ENCODE peak calls at places on chromosomes 5 and 9, in six cellular contexts. One of them, this sample, is unnamed.

GRCh38 chr5:137693951-137694721 is 41.8 kb downstream of the KLHL3 start:
- DNase-seq in fibroblast of the aortic adventitia: no peak
- DNase-seq in mammary epithelial cell: no peak
- DNase-seq in left ventricle myocardium inferior: no peak
- DNase-seq in WERI-Rb-1: peak
- DNase-seq in OCI-LY7: no peak
- DNase-seq in this sample: no peak

GRCh38 chr5:28404363-28405071 is 1366.1 kb upstream of the CDH9 start:
- DNase-seq in mammary epithelial cell: no peak
- DNase-seq in fibroblast of the aortic adventitia: no peak
- DNase-seq in OCI-LY7: no peak
- DNase-seq in left ventricle myocardium inferior: no peak
- DNase-seq in WERI-Rb-1: no peak
- DNase-seq in this sample: no peak

GRCh38 chr5:154316223-154316967 is 125.9 kb downstream of the GALNT10 start:
- DNase-seq in mammary epithelial cell: no peak
- DNase-seq in fibroblast of the aortic adventitia: no peak
- DNase-seq in left ventricle myocardium inferior: no peak
- DNase-seq in WERI-Rb-1: no peak
- DNase-seq in OCI-LY7: no peak
- DNase-seq in this sample: no peak

GRCh38 chr5:173573126-173573960 is 43.1 kb downstream of the BOD1 start:
- DNase-seq in mammary epithelial cell: peak
- DNase-seq in WERI-Rb-1: peak
- DNase-seq in left ventricle myocardium inferior: peak
- DNase-seq in fibroblast of the aortic adventitia: peak
- DNase-seq in OCI-LY7: peak
- DNase-seq in this sample: peak

GRCh38 chr5:57887851-57888621 is 405.4 kb upstream of the ACTBL2 start:
- DNase-seq in fibroblast of the aortic adventitia: peak
- DNase-seq in left ventricle myocardium inferior: no peak
- DNase-seq in OCI-LY7: peak
- DNase-seq in mammary epithelial cell: peak
- DNase-seq in WERI-Rb-1: peak
- DNase-seq in this sample: peak

GRCh38 chr9:77879344-77880089 is 152.1 kb downstream of the GNAQ start:
- DNase-seq in WERI-Rb-1: no peak
- DNase-seq in left ventricle myocardium inferior: no peak
- DNase-seq in OCI-LY7: no peak
- DNase-seq in fibroblast of the aortic adventitia: peak
- DNase-seq in mammary epithelial cell: peak
- DNase-seq in this sample: peak

GRCh38 chr9:127561491-127562270 is 50.4 kb upstream of the STXBP1 start:
- DNase-seq in left ventricle myocardium inferior: peak
- DNase-seq in mammary epithelial cell: peak
- DNase-seq in fibroblast of the aortic adventitia: peak
- DNase-seq in WERI-Rb-1: no peak
- DNase-seq in OCI-LY7: no peak
- DNase-seq in this sample: peak

GRCh38 chr9:112925058-112925641 is 34.5 kb upstream of the SLC46A2 start:
- DNase-seq in mammary epithelial cell: peak
- DNase-seq in fibroblast of the aortic adventitia: peak
- DNase-seq in WERI-Rb-1: peak
- DNase-seq in OCI-LY7: no peak
- DNase-seq in left ventricle myocardium inferior: no peak
- DNase-seq in this sample: peak

GRCh38 chr5:102223542-102224444 is 72.3 kb downstream of the SLCO4C1 start:
- DNase-seq in fibroblast of the aortic adventitia: peak
- DNase-seq in OCI-LY7: peak
- DNase-seq in mammary epithelial cell: peak
- DNase-seq in left ventricle myocardium inferior: no peak
- DNase-seq in WERI-Rb-1: no peak
- DNase-seq in this sample: peak

GRCh38 chr9:21317956-21318923 is 13.1 kb upstream of the IFNA5 start:
- DNase-seq in mammary epithelial cell: peak
- DNase-seq in WERI-Rb-1: peak
- DNase-seq in left ventricle myocardium inferior: no peak
- DNase-seq in OCI-LY7: peak
- DNase-seq in fibroblast of the aortic adventitia: peak
- DNase-seq in this sample: peak

GRCh38 chr9:90854637-90855036 is 53.0 kb downstream of the SYK start:
- DNase-seq in OCI-LY7: no peak
- DNase-seq in left ventricle myocardium inferior: no peak
- DNase-seq in fibroblast of the aortic adventitia: no peak
- DNase-seq in mammary epithelial cell: peak
- DNase-seq in WERI-Rb-1: no peak
- DNase-seq in this sample: no peak

GRCh38 chr9:108099854-108100253 is 610.3 kb upstream of the KLF4 start:
- DNase-seq in fibroblast of the aortic adventitia: peak
- DNase-seq in OCI-LY7: no peak
- DNase-seq in left ventricle myocardium inferior: no peak
- DNase-seq in WERI-Rb-1: no peak
- DNase-seq in mammary epithelial cell: no peak
- DNase-seq in this sample: peak

GRCh38 chr5:65037845-65038815 is 269.4 kb downstream of the CWC27 start:
- DNase-seq in OCI-LY7: peak
- DNase-seq in left ventricle myocardium inferior: no peak
- DNase-seq in mammary epithelial cell: no peak
- DNase-seq in fibroblast of the aortic adventitia: no peak
- DNase-seq in WERI-Rb-1: peak
- DNase-seq in this sample: no peak

DNA sequence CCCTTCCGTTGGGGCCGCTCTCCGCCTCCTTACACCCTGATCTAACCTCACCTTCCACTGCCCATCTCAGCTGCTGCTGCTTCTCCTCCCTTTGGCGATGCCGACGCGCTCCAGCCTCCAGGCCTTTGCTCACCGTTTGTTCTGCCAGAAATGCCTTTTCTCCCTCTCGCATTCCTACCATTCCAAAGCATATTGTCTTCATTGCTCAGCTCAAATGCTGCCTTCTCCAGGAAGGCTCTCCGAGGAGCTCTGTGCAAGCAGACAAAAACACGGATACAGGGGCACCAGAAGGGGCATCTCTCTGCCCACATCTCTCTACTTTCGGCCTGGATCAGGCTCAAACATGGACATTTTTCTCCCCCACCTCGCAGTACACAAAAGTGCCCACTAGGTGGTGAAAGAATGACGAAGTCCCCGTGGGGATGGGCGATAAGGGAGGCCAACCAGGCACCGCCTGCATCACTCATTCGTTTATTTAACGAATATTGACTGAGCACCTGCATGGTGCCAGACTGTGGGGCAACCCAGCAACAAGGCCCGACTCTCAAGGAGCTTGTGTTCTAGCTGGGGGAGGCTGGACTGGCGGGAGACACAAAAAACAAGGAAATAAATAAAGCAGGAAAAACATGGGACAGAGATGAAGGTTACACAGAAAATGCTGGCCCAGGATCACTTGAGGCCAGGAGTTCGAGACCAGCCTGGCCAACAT is 7.3 kb upstream of the GRHPR start:
- DNase-seq in WERI-Rb-1: peak
- DNase-seq in left ventricle myocardium inferior: peak
- DNase-seq in OCI-LY7: peak
- DNase-seq in fibroblast of the aortic adventitia: peak
- DNase-seq in mammary epithelial cell: peak
- DNase-seq in this sample: peak
- H3K4me3 ChIP-seq in WERI-Rb-1: no peak
- H3K4me3 ChIP-seq in left ventricle myocardium inferior: no peak
- H3K4me3 ChIP-seq in OCI-LY7: peak
- H3K4me3 ChIP-seq in fibroblast of the aortic adventitia: peak
- H3K4me3 ChIP-seq in mammary epithelial cell: no peak
- H3K4me3 ChIP-seq in this sample: no peak

GRCh38 chr9:98425079-98425478 is 169.6 kb upstream of the TBC1D2 start:
- DNase-seq in OCI-LY7: no peak
- DNase-seq in mammary epithelial cell: no peak
- DNase-seq in fibroblast of the aortic adventitia: no peak
- DNase-seq in left ventricle myocardium inferior: no peak
- DNase-seq in WERI-Rb-1: no peak
- DNase-seq in this sample: no peak

GRCh38 chr9:98416294-98416693 is 160.8 kb upstream of the TBC1D2 start:
- DNase-seq in fibroblast of the aortic adventitia: no peak
- DNase-seq in left ventricle myocardium inferior: no peak
- DNase-seq in WERI-Rb-1: no peak
- DNase-seq in mammary epithelial cell: no peak
- DNase-seq in OCI-LY7: no peak
- DNase-seq in this sample: no peak

GRCh38 chr9:98418578-98419259 is 163.3 kb upstream of the TBC1D2 start:
- DNase-seq in mammary epithelial cell: no peak
- DNase-seq in WERI-Rb-1: no peak
- DNase-seq in left ventricle myocardium inferior: no peak
- DNase-seq in fibroblast of the aortic adventitia: no peak
- DNase-seq in OCI-LY7: no peak
- DNase-seq in this sample: no peak

GRCh38 chr9:98415782-98416181 is 160.3 kb upstream of the TBC1D2 start:
- DNase-seq in left ventricle myocardium inferior: no peak
- DNase-seq in OCI-LY7: no peak
- DNase-seq in mammary epithelial cell: no peak
- DNase-seq in WERI-Rb-1: no peak
- DNase-seq in fibroblast of the aortic adventitia: no peak
- DNase-seq in this sample: no peak

GRCh38 chr9:98419260-98419603 is 163.8 kb upstream of the TBC1D2 start:
- DNase-seq in fibroblast of the aortic adventitia: no peak
- DNase-seq in WERI-Rb-1: no peak
- DNase-seq in left ventricle myocardium inferior: no peak
- DNase-seq in mammary epithelial cell: no peak
- DNase-seq in OCI-LY7: no peak
- DNase-seq in this sample: no peak
- TF ChIP-seq CTCF in fibroblast of the aortic adventitia: no peak
- TF ChIP-seq CTCF in WERI-Rb-1: peak
- TF ChIP-seq CTCF in left ventricle myocardium inferior: no peak
- TF ChIP-seq CTCF in mammary epithelial cell: no peak
- TF ChIP-seq CTCF in OCI-LY7: no peak
- TF ChIP-seq CTCF in this sample: no peak

DNA sequence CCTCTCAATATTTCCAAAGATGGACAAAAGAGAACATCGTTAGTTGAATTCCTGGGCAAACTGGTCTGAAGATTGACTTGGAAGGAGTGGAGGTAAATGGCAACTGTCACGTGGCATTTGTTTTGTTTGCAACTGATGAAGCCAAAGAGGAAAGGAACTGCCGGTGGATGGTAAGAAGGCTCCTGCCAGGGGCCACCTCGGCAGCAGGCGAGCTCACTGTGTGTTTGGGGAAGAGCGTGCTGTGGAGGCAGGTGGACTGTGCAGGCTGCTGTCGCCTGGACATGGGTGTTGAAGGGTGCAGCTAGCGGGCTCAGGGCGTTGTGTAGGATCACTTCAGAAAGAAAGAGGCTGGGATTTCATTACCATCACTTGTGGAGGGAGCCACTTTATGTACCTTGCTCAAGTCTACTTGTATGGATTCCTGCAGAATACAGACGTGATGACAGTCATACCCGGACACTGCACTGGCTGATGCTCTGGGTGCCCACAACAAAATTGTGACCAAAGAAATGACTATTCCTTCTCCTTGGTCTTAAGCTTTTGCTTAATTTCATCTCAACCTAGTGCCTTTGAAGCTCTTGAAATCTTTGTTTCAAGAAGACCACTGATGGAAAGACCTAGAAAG is 72.7 kb downstream of the MAP1B start:
- DNase-seq in left ventricle myocardium inferior: no peak
- DNase-seq in OCI-LY7: no peak
- DNase-seq in WERI-Rb-1: no peak
- DNase-seq in fibroblast of the aortic adventitia: no peak
- DNase-seq in mammary epithelial cell: peak
- DNase-seq in this sample: no peak
- H3K4me3 ChIP-seq in left ventricle myocardium inferior: peak
- H3K4me3 ChIP-seq in OCI-LY7: no peak
- H3K4me3 ChIP-seq in WERI-Rb-1: no peak
- H3K4me3 ChIP-seq in fibroblast of the aortic adventitia: peak
- H3K4me3 ChIP-seq in mammary epithelial cell: peak
- H3K4me3 ChIP-seq in this sample: peak

DNA sequence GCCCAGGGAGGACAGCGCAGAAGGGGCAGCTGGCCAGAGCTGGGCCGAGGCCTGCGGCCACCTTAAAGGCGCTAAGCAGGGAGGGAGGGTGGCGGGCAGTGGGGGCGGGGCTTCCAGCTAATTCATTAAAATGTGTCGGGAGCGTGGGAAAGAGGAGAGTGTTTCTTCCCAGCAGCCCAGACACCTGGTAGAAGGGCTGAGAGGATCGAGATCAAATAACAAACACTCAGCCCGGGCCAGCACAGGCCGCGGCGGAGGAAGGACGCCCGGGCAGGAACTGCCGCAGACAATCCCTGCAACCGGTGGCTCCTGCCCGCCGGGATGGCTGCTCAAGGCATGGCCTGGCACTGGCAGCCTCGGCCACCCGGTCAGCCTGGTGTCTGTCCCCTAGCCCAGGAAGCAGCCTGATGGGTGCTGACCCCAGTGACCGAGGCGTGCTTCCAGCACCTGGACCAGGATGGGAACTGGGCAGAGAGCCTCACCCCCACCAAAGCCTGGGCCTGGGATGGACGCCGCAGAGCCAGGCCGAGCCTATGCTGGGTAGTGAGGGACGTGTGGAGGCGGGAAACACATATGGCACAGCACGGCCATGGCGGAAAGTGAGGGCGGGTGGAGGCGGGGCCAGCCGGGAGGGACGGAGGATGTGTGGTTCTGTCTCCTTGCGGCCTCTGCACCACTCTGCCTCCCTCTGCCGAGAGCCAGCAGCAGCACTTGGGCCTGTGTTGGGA is 3.2 kb upstream of the NRARP start:
- DNase-seq in fibroblast of the aortic adventitia: no peak
- DNase-seq in WERI-Rb-1: peak
- DNase-seq in OCI-LY7: peak
- DNase-seq in left ventricle myocardium inferior: peak
- DNase-seq in mammary epithelial cell: peak
- DNase-seq in this sample: no peak
- TF ChIP-seq CTCF in fibroblast of the aortic adventitia: peak
- TF ChIP-seq CTCF in WERI-Rb-1: peak
- TF ChIP-seq CTCF in OCI-LY7: peak
- TF ChIP-seq CTCF in left ventricle myocardium inferior: peak
- TF ChIP-seq CTCF in mammary epithelial cell: no peak
- TF ChIP-seq CTCF in this sample: no peak

GRCh38 chr5:98217138-98217537 is 556.3 kb upstream of the RGMB start:
- DNase-seq in mammary epithelial cell: no peak
- DNase-seq in OCI-LY7: no peak
- DNase-seq in WERI-Rb-1: no peak
- DNase-seq in fibroblast of the aortic adventitia: no peak
- DNase-seq in left ventricle myocardium inferior: no peak
- DNase-seq in this sample: no peak
- H3K4me3 ChIP-seq in mammary epithelial cell: no peak
- H3K4me3 ChIP-seq in OCI-LY7: no peak
- H3K4me3 ChIP-seq in WERI-Rb-1: no peak
- H3K4me3 ChIP-seq in fibroblast of the aortic adventitia: no peak
- H3K4me3 ChIP-seq in left ventricle myocardium inferior: no peak
- H3K4me3 ChIP-seq in this sample: no peak

DNA sequence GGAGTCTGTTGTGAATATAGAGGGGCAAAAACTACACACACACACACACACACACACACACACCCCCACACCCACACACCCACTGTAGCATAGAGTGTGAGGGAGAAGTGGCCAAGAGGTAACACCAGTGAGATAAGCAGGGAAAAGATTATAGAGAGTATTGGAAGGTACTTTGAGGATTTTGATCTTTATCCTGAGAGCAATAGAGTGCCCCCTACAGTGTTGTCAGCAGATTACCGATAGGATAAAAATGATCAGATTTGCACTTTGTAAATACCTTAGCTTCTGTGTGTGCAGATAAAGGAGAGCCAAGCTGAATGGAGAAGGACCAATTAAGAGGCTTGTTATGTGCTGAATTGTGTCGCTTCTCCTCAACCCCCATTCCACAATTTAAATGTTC is 32.3 kb downstream of the ERCC6L2 start:
- DNase-seq in OCI-LY7: no peak
- DNase-seq in left ventricle myocardium inferior: no peak
- DNase-seq in WERI-Rb-1: no peak
- DNase-seq in mammary epithelial cell: no peak
- DNase-seq in fibroblast of the aortic adventitia: no peak
- DNase-seq in this sample: no peak
- TF ChIP-seq CTCF in OCI-LY7: peak
- TF ChIP-seq CTCF in left ventricle myocardium inferior: peak
- TF ChIP-seq CTCF in WERI-Rb-1: peak
- TF ChIP-seq CTCF in mammary epithelial cell: no peak
- TF ChIP-seq CTCF in fibroblast of the aortic adventitia: no peak
- TF ChIP-seq CTCF in this sample: peak

GRCh38 chr9:35730486-35730854 is 1.5 kb downstream of the TLN1 start:
- DNase-seq in WERI-Rb-1: no peak
- DNase-seq in left ventricle myocardium inferior: no peak
- DNase-seq in OCI-LY7: no peak
- DNase-seq in mammary epithelial cell: no peak
- DNase-seq in fibroblast of the aortic adventitia: no peak
- DNase-seq in this sample: no peak
- H3K4me3 ChIP-seq in WERI-Rb-1: no peak
- H3K4me3 ChIP-seq in left ventricle myocardium inferior: peak
- H3K4me3 ChIP-seq in OCI-LY7: peak
- H3K4me3 ChIP-seq in mammary epithelial cell: peak
- H3K4me3 ChIP-seq in fibroblast of the aortic adventitia: peak
- H3K4me3 ChIP-seq in this sample: peak

This sample was measured in fibroblast of pulmonary artery.